ENCODE peak calls at places on chromosomes 13 and 19, in five cellular contexts. O is tibial nerve, W is neuronal stem cell, H is prostate gland, B is RWPE1. I is an unnamed sample.

GRCh38 chr13:40408602-40409001 is 257.8 kb downstream of the FOXO1 start:
- DNase-seq in O (no peak), W (no peak), H (no peak), B (peak), I (no peak)

GRCh38 chr13:97298816-97299215 is 76.7 kb downstream of the MBNL2 start:
- DNase-seq in O (no peak), W (no peak), H (no peak), B (no peak), I (no peak)

GRCh38 chr13:110311721-110312668 is 4.9 kb downstream of the COL4A2 start:
- DNase-seq in O (no peak), W (no peak), H (no peak), B (no peak), I (no peak)

GRCh38 chr19:7376151-7376852 is 27.6 kb downstream of the ARHGEF18 start:
- DNase-seq in O (no peak), W (no peak), H (no peak), B (no peak), I (no peak)

GRCh38 chr13:43848250-43848649 is 31.3 kb downstream of the CCDC122 start:
- DNase-seq in O (no peak), W (no peak), H (no peak), B (peak), I (no peak)

GRCh38 chr19:50739841-50740426 is 16.8 kb downstream of the CLEC11A start:
- DNase-seq in O (no peak), W (no peak), H (no peak), B (no peak), I (no peak)

GRCh38 chr13:113002206-113002821 is 33.3 kb downstream of the MCF2L start:
- DNase-seq in O (no peak), W (peak), H (no peak), B (no peak), I (no peak)

GRCh38 chr13:74325106-74325505 is 190.9 kb upstream of the KLF12 start:
- DNase-seq in O (peak), W (no peak), H (peak), B (no peak), I (peak)

GRCh38 chr13:23701646-23702045 is 131.4 kb downstream of the TNFRSF19 start:
- DNase-seq in O (peak), W (no peak), H (no peak), B (no peak), I (no peak)

GRCh38 chr13:78599911-78600310 is 3.4 kb downstream of the POU4F1 start:
- DNase-seq in O (no peak), W (peak), H (no peak), B (no peak), I (no peak)

GRCh38 chr19:10858204-10858828 is 10.1 kb downstream of the C19orf38 start:
- DNase-seq in O (no peak), W (no peak), H (no peak), B (no peak), I (no peak)

GRCh38 chr19:45976180-45976579 is 2.5 kb upstream of the NOVA2 start:
- DNase-seq in O (no peak), W (no peak), H (no peak), B (no peak), I (no peak)

GRCh38 chr13:114106991-114107685 is 25.3 kb downstream of the RASA3 start:
- DNase-seq in O (no peak), W (no peak), H (no peak), B (no peak), I (no peak)

GRCh38 chr19:55368701-55369563 is 1.3 kb downstream of the IL11 start:
- DNase-seq in O (no peak), W (no peak), H (no peak), B (peak), I (no peak)

DNA sequence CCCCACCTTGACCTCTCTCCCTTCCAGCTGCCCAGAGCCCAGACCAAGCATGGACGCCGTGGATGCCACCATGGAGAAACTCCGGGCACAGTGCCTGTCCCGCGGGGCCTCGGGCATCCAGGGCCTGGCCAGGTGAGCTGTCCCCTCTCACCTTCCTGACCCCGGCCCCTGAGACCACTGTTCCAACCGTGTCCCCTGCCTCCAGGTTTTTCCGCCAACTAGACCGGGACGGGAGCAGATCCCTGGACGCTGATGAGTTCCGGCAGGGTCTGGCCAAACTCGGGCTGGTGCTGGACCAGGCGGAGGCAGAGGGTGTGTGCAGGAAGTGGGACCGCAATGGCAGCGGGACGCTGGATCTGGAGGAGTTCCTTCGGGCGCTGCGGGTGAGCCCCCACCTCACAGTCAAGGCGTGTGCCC is 312 bp downstream of the CAPS start:
- DNase-seq in O (no peak), W (no peak), H (no peak), B (no peak), I (no peak)
- H3K27ac ChIP-seq in O (peak), W (no peak), H (peak), B (peak), I (peak)

DNA sequence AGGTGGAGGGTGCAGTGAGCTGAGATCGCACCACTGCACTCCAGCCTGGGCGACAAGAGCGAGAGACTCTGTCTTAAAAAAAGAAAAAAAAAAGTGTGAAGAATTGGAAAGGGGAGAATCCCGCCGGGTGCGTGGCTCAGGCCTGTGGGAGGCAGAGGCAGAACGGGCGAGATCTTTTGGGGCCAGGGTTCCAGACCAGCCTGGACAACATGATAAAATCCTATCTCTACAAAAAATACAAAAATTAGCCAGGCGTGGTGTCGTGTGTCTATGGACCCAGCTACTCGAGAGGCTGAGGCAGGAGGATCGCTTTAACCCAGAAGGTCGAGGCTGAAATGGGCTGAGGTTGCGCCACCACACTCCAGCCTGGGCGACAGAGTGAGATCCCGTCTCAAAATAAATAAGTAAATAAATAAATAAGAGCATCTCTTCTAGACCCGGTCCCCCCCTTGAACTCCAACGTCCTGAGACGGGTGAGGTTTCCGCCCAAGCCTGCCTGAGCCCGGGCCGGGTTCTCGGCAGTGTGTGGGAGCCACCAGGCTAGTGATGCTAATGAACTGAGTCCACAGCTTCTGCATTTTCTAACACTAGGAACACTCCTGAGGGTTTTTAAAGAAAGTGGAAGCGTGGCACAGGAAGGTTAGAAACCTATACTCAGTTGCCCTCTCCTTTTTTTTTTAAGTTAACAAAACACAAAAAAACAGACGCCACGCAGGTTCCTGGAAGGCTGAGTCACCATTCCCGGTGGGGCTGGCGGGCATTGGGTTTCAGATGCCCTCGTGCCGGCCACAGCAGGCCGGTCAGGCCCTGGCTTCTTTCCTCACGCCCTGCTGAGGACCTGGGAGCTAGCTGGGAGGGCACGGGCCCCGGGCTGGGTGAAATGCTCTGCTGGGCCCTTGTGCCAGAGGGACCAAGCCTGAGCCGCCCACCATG is 22.1 kb downstream of the GPX4 start:
- DNase-seq in O (no peak), W (no peak), H (no peak), B (no peak), I (no peak)
- H3K27ac ChIP-seq in O (peak), W (no peak), H (no peak), B (peak), I (no peak)

DNA sequence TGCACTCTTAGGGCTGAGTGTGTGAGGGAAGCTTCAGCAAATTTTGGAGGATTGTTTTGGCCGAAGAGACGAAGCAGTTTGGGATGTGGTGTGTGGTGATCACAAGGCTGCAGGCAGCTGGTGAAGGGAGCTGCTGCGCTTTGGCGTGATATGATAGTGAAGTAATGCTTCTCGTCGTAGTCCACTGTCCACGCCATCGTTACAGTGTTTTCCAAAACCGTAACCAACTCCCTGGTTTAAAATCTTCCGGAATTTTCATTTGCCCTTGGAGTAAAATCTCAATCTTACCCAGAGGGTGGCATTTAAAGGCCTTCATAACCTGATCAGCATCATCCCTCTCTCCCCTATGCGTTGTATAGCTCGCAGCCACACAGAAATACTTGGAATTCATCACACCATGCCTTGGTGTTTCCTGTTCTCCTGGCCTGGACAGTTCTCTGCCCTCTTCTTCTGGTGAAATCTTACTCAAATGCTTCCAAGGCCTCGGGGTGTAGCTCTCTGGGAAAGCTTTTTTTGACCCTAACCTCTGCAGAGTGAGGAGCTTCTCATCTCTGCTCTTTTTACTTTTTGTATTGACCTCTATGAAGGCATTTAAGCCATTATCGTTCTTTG is 776 bp downstream of the MPHOSPH8 start:
- DNase-seq in O (peak), W (no peak), H (peak), B (no peak), I (no peak)
- H3K27ac ChIP-seq in O (peak), W (no peak), H (peak), B (peak), I (peak)

GRCh38 chr19:8395621-8396082 is 5.5 kb downstream of the RAB11B start:
- DNase-seq in O (no peak), W (no peak), H (no peak), B (no peak), I (no peak)
- H3K27ac ChIP-seq in O (peak), W (no peak), H (peak), B (peak), I (peak)

GRCh38 chr19:4374451-4375163 is 25.7 kb downstream of the SH3GL1 start:
- DNase-seq in O (peak), W (no peak), H (no peak), B (peak), I (peak)

GRCh38 chr19:4375620-4376228 is 24.6 kb downstream of the SH3GL1 start:
- DNase-seq in O (no peak), W (no peak), H (no peak), B (no peak), I (peak)

GRCh38 chr19:4376245-4376990 is 23.9 kb downstream of the SH3GL1 start:
- DNase-seq in O (no peak), W (no peak), H (no peak), B (no peak), I (no peak)

GRCh38 chr19:4373601-4374441 is 26.5 kb downstream of the SH3GL1 start:
- DNase-seq in O (no peak), W (no peak), H (no peak), B (no peak), I (peak)

DNA sequence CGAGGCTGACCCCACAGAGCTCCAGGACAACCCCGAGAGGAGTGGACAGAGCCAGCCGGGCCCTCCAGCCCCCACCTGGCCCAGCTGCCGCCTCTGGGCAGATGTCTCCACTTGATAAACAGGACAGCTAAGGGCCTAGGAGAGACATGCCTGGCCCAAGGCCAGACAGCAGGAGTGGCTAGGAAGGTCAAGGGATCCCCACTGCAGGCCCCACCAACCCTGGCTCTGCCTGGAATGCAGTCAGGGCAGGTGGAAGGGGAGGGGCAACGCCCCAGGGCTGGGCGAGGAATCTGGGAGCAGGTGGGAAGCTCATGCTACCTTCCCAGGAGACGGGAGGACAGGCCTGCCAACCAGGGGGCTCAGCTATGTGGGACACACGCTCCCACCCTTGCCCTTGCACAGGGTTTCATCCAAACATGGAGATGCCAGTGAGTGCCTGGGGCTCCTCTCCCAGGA is 25.2 kb downstream of the SH3GL1 start:
- DNase-seq in O (no peak), W (no peak), H (no peak), B (peak), I (no peak)
- H3K27ac ChIP-seq in O (peak), W (no peak), H (peak), B (peak), I (peak)

GRCh38 chr19:18340237-18340989 is at the start of gene PGPEP1:
- DNase-seq in O (peak), W (peak), H (peak), B (peak), I (no peak)
- H3K27ac ChIP-seq in O (peak), W (no peak), H (peak), B (peak), I (peak)

GRCh38 chr13:95540848-95541247 is 11.7 kb upstream of the CLDN10 start:
- DNase-seq in O (no peak), W (no peak), H (peak), B (no peak), I (peak)
- H3K27ac ChIP-seq in O (no peak), W (no peak), H (no peak), B (no peak), I (no peak)

GRCh38 chr13:83332751-83333150 is 549.5 kb downstream of the SLITRK1 start:
- DNase-seq in O (no peak), W (no peak), H (no peak), B (no peak), I (no peak)

GRCh38 chr13:83333614-83334388 is 548.5 kb downstream of the SLITRK1 start:
- DNase-seq in O (no peak), W (no peak), H (no peak), B (no peak), I (no peak)
- H3K27ac ChIP-seq in O (no peak), W (no peak), H (no peak), B (no peak), I (no peak)

GRCh38 chr19:1097810-1098176 is 2.6 kb upstream of the POLR2E start:
- DNase-seq in O (no peak), W (no peak), H (no peak), B (no peak), I (no peak)
- H3K27ac ChIP-seq in O (peak), W (no peak), H (no peak), B (peak), I (no peak)